ENCODE peak calls at places on chromosomes 4 and X, in six cellular contexts. W, C, Q, F, I and Z are unnamed samples.

GRCh38 chrX:17187301-17187836 is 187.6 kb upstream of the NHS start:
- DNase-seq in F (peak), W (no peak), C (no peak), I (no peak), Q (no peak), Z (peak)

GRCh38 chr4:22485751-22486150 is 30.1 kb downstream of the ADGRA3 start:
- DNase-seq in C (no peak), Q (no peak), I (no peak), F (no peak), W (peak), Z (no peak)

GRCh38 chr4:144115519-144115918 is 25.0 kb downstream of the GYPA start:
- DNase-seq in W (no peak), C (no peak), F (no peak), Q (peak), I (no peak), Z (no peak)

GRCh38 chr4:36269116-36269515 is 12.3 kb upstream of the DTHD1 start:
- DNase-seq in F (no peak), C (no peak), W (no peak), Q (peak), I (no peak), Z (no peak)

GRCh38 chrX:6505960-6506359 is 29.0 kb downstream of the VCX3A start:
- DNase-seq in Q (no peak), I (no peak), C (no peak), W (no peak), F (no peak), Z (no peak)

GRCh38 chr4:48483006-48483776 is at the start of gene SLC10A4:
- DNase-seq in W (no peak), F (no peak), Q (no peak), C (peak), I (no peak), Z (no peak)

GRCh38 chr4:68346461-68346860 is 3.4 kb downstream of the YTHDC1 start:
- DNase-seq in W (peak), C (no peak), I (no peak), F (no peak), Q (no peak), Z (no peak)

GRCh38 chr4:87632469-87632868 is 17.6 kb upstream of the DMP1 start:
- DNase-seq in I (no peak), F (no peak), W (no peak), Q (no peak), C (peak), Z (peak)

GRCh38 chrX:48683411-48683982 is at the start of gene WAS:
- DNase-seq in C (no peak), W (no peak), Q (peak), F (no peak), I (no peak), Z (no peak)

GRCh38 chrX:20063716-20064351 is 52.9 kb downstream of the MAP7D2 start:
- DNase-seq in I (no peak), W (peak), C (peak), F (no peak), Q (peak), Z (no peak)

GRCh38 chr4:112213850-112214249 is 17.7 kb upstream of the AP1AR start:
- DNase-seq in Q (no peak), W (peak), C (no peak), F (no peak), I (no peak), Z (no peak)

GRCh38 chrX:75278991-75279390 is 5.1 kb downstream of the UPRT start:
- DNase-seq in F (no peak), W (no peak), Q (no peak), C (no peak), I (no peak), Z (no peak)

GRCh38 chr4:129240816-129241215 is 144.9 kb downstream of the C4orf33 start:
- DNase-seq in W (no peak), F (no peak), I (no peak), Q (no peak), C (no peak), Z (peak)

GRCh38 chrX:100368167-100368566 is 41.9 kb downstream of the PCDH19 start:
- DNase-seq in I (no peak), F (no peak), W (peak), C (peak), Q (peak), Z (no peak)

GRCh38 chrX:151773434-151773833 is 38.9 kb downstream of the CNGA2 start:
- DNase-seq in C (no peak), Q (no peak), I (no peak), F (no peak), W (no peak), Z (no peak)

GRCh38 chr4:171042989-171043524 is 770.1 kb upstream of the GALNTL6 start:
- DNase-seq in I (no peak), F (no peak), W (no peak), C (no peak), Q (no peak), Z (no peak)

GRCh38 chr4:9988349-9988748 is 32.9 kb downstream of the SLC2A9 start:
- DNase-seq in F (peak), C (no peak), I (no peak), W (no peak), Q (no peak), Z (no peak)

GRCh38 chr4:83503974-83504373 is 19.1 kb upstream of the ABRAXAS1 start:
- DNase-seq in W (no peak), C (no peak), I (no peak), Q (no peak), F (no peak), Z (no peak)

GRCh38 chr4:107036602-107037151 is 564 bp upstream of the DKK2 start:
- DNase-seq in I (no peak), W (no peak), F (no peak), Q (no peak), C (no peak), Z (no peak)

GRCh38 chrX:74420194-74421035 is 878 bp upstream of the SLC16A2 start:
- DNase-seq in Q (no peak), W (peak), F (peak), C (no peak), I (peak), Z (no peak)

GRCh38 chr4:146329042-146329716 is 114.8 kb downstream of the REELD1 start:
- DNase-seq in I (no peak), W (peak), F (no peak), Q (no peak), C (no peak), Z (peak)

DNA sequence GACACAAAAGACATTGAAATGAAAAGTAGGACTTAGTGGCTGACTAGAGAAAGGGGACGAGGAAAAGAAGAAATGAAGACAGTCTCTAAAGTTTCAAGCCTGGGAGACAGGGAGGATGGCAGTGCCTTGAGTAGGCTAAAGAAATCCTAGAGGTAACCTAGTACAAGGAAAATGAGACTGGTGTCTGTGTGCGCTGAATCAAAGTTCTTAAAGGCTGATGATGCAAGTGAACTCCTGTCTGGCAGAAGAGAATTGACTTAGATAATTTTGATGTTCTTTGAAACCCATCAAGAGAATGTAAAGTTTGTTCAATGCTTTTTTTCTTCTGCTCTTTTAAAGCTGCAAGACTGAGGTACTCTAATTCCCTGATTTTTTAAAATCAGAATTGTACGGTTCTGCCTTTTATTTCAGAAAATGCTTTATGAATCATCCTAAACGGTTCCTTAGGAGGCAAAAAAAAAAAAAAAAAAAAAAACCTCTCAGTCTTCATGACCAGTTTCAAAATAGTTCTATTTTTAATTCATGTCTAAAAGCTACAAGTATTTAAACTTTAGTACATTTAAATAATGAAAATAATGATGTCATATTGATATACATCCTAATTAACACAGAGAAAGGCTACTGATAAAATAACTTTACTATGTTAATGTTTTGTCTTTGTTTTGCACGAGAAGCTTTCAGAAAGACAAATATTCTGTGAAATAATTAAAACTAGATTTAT is 189.8 kb downstream of the PPP3CA start:
- DNase-seq in I (no peak), F (no peak), C (no peak), W (no peak), Q (no peak), Z (no peak)
- H3K4me3 ChIP-seq in I (no peak), F (no peak), C (no peak), W (no peak), Q (no peak), Z (no peak)

GRCh38 chr4:1009647-1010521 is 1.5 kb upstream of the FGFRL1 start:
- DNase-seq in I (peak), W (peak), Q (peak), F (peak), C (peak), Z (no peak)
- TF ChIP-seq CTCF in I (peak), W (peak), Q (peak), F (no peak), C (peak), Z (no peak)

DNA sequence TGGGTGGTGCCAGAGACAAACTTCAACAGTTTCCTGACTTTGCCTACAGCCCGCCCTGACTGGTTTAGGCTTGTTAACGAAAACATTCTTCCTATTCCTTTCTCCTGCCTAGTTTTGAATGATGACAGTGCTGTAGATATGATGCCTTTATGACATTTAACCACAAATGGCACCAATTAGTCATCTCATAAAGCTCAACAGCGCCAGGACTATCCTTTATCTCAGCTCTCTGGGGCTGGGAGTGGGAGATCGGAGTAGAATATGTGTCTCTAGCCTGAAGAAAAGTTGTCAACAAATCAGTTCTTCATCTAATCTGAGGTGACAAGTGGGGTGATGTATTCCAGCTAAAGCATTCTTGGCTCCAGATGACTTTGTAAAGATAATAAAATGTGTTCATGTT is 64.6 kb upstream of the SH3RF1 start:
- DNase-seq in F (no peak), Q (no peak), I (peak), W (peak), C (no peak), Z (no peak)
- H3K4me3 ChIP-seq in F (no peak), Q (no peak), I (no peak), W (no peak), C (no peak), Z (no peak)

DNA sequence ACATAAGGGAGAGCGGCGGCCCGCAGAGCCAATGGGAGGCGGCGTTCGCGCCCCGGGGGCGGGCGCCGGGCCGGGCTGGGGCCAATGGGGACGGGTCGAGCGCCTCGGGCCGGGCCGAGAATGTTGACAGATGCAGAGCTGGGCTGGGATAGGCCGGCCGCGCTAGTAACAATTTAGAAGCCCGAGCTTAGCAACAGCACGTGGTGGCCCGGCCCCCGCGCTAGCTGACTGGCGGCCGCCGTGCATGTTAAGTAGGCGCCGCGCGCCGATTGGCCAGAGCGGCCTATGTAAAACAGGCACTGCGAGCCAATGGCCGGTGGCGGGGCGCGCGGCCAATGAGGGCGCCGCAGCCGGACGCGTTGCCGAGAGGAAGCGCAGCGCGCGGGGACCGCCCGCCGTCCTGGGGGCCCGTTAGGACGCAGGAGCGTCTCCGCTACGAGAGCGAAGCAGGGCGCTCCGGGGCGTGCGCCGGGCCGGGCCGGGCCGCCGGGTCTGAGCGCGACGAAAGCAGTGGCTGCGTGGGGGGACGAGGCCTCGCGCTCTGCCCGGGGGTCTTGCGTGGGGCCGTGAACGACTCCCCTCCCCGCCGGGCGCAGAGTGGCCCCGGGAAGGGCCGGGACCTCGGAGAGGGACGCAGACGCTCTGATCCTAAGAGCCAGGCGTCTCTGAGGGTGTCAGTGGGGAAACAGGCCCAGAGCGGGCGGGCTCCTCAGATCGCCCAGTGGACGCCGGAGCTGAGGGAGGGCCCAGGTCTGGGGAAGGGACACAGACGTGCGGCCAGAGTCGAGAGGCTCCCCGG is 435 bp upstream of the MXD4 start:
- DNase-seq in F (peak), Q (peak), I (peak), C (peak), W (peak), Z (peak)
- TF ChIP-seq CTCF in F (no peak), Q (no peak), I (peak), C (no peak), W (no peak), Z (no peak)

GRCh38 chr4:20362148-20362547 is 110.4 kb downstream of the SLIT2 start:
- DNase-seq in F (no peak), C (no peak), I (no peak), Q (no peak), W (no peak), Z (no peak)

GRCh38 chr4:20359692-20360091 is 108.0 kb downstream of the SLIT2 start:
- DNase-seq in W (no peak), F (no peak), Q (peak), I (no peak), C (no peak), Z (no peak)

GRCh38 chr4:20354120-20354519 is 102.4 kb downstream of the SLIT2 start:
- DNase-seq in C (no peak), I (no peak), Q (no peak), W (no peak), F (no peak), Z (no peak)

GRCh38 chr4:20356565-20356964 is 104.9 kb downstream of the SLIT2 start:
- DNase-seq in W (no peak), C (no peak), I (no peak), F (no peak), Q (no peak), Z (peak)

DNA sequence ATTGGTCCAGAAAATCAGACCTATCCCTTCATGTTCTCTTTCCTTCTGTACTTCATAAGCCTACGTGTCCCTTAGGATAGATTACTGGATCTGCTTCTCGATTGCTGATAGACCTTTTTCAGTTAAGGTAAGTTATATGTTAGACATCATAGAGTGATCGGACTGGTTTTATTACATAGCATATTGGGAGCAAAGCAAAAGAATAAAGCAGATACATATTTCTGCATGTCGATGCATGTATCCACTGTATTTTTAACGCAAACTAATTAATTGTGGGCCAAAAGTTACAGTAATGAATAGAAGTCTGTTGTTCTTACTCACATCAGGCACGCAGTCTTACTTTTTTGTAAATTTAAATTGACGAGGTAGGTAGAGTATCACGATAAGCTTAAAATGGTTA is 106.4 kb downstream of the SLIT2 start:
- DNase-seq in Q (no peak), C (no peak), I (no peak), W (no peak), F (no peak), Z (no peak)
- H3K4me3 ChIP-seq in Q (no peak), C (no peak), I (no peak), W (no peak), F (no peak), Z (no peak)

DNA sequence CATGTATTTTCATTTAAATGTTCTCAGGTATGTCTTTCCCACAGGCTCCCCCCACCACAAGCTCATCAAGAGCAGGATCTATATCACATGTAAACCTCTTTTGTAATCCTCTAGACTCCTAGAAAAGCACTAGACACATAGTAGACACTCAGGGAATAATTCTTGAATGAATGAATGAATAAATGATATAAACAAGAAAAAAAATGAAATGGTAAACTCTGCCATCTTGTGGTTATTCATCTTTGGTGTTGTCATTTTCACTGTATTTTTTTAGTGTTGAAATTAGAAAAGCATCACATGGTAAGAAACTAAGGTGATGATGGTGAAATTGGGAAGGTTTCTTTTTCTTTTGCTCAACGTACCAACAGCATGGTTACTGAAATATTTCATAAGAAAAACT is 34.2 kb upstream of the C1GALT1C1 start:
- DNase-seq in I (no peak), W (peak), Q (no peak), F (no peak), C (peak), Z (no peak)
- TF ChIP-seq CTCF in I (peak), W (peak), Q (no peak), F (no peak), C (peak), Z (no peak)

GRCh38 chr4:155441475-155441874 is 64.7 kb upstream of the MAP9 start:
- DNase-seq in F (no peak), Q (no peak), I (no peak), C (no peak), W (no peak), Z (no peak)
- H3K4me3 ChIP-seq in F (no peak), Q (no peak), I (no peak), C (no peak), W (no peak), Z (no peak)

GRCh38 chr4:62407534-62407933 is 1207.4 kb downstream of the ADGRL3 start:
- DNase-seq in Q (no peak), W (no peak), C (no peak), F (no peak), I (no peak), Z (no peak)

GRCh38 chr4:62410371-62411003 is 1210.4 kb downstream of the ADGRL3 start:
- DNase-seq in W (no peak), I (no peak), F (no peak), C (no peak), Q (no peak), Z (no peak)

DNA sequence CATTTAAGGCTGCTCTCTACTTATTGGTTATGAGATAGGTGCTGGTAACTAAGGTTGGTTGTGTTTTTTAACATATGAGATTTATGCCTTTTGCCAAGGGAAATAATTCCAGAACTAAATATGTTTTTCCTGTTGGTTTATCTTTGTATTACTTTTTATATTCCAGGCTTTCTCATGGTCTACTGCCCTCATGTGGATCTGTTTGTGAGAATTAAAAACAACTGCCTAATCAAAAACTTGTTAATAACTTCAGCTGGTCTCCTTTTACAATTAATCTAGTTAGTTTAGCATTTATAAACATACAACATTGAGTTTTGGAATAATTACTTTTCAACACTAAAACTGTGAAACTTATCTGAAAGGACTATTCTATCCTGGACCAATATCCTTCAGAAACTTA is 1208.3 kb downstream of the ADGRL3 start:
- DNase-seq in W (no peak), F (no peak), C (no peak), I (no peak), Q (no peak), Z (no peak)
- TF ChIP-seq CTCF in W (no peak), F (no peak), C (no peak), I (no peak), Q (no peak), Z (peak)

DNA sequence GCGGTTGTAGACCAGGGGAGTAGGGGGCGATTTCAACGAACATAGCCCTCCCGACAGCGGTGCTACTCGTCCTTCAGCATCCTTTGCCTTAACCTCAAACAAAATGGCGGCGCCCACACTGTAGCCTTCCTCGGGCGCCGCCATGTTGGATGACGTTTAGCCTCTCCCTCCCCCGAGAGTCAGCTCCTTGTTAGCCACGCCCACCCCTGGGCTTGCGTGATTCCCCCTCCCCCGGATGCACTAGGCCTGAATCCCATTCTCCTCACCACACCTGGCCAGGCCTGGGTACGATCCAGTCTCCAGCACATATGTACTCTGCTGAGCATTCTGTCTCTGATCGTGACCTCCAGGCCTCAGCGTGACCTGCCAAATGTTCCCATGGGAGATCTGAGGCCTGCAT is 49.0 kb upstream of the ZNF157 start:
- DNase-seq in F (no peak), W (peak), I (peak), C (peak), Q (no peak), Z (no peak)
- H3K4me3 ChIP-seq in F (no peak), W (no peak), I (no peak), C (no peak), Q (no peak), Z (no peak)